ENCODE peak calls at places on chromosomes 16 and 17, in ten cellular contexts. U, C, M, N, W, E, J, V, H and P are unnamed samples. For H3K36me3, the result is how much of the 10 kb centered on the place peaks cover.

GRCh38 chr17:19348806-19349205 is 13.7 kb downstream of the B9D1 start:
- DNase-seq in U (no peak), C (peak), M (no peak), N (peak), W (no peak), E (no peak), J (no peak), V (no peak), H (no peak), P (no peak)

GRCh38 chr17:51590071-51590470 is 329.7 kb downstream of the UTP18 start:
- DNase-seq in U (no peak), C (no peak), M (no peak), N (no peak), W (no peak), E (no peak), J (no peak), V (no peak), H (no peak), P (no peak)

GRCh38 chr17:73932216-73932749 is 271.2 kb upstream of the RPL38 start:
- DNase-seq in U (no peak), C (no peak), M (no peak), N (no peak), W (no peak), E (no peak), J (no peak), V (no peak), H (no peak), P (no peak)

GRCh38 chr17:58083491-58084316 is 485 bp downstream of the DYNLL2 start:
- DNase-seq in U (peak), C (peak), M (peak), N (peak), W (peak), E (peak), J (peak), V (peak), H (peak), P (peak)

GRCh38 chr16:67199011-67199807 is at the start of gene ELMO3:
- DNase-seq in U (no peak), C (no peak), M (no peak), N (no peak), W (no peak), E (peak), J (peak), V (no peak), H (peak), P (no peak)

GRCh38 chr17:7557825-7558543 is 566 bp upstream of the TNFSF13 start:
- DNase-seq in U (no peak), C (peak), M (peak), N (peak), W (peak), E (peak), J (peak), V (no peak), H (no peak), P (peak)

GRCh38 chr17:45320931-45321461 is 4.2 kb upstream of the MAP3K14 start:
- DNase-seq in U (peak), C (no peak), M (no peak), N (no peak), W (no peak), E (no peak), J (peak), V (no peak), H (peak), P (no peak)

GRCh38 chr16:1493746-1494094 is 560 bp downstream of the TELO2 start:
- DNase-seq in U (no peak), C (no peak), M (peak), N (peak), W (no peak), E (peak), J (no peak), V (peak), H (no peak), P (no peak)

GRCh38 chr17:54992797-54993639 is 24.5 kb downstream of the STXBP4 start:
- DNase-seq in U (no peak), C (no peak), M (peak), N (no peak), W (no peak), E (peak), J (no peak), V (peak), H (peak), P (peak)

GRCh38 chr17:49694847-49695697 is 12.7 kb downstream of the SLC35B1 start:
- DNase-seq in U (no peak), C (peak), M (peak), N (no peak), W (no peak), E (peak), J (no peak), V (peak), H (peak), P (peak)

GRCh38 chr17:48970224-48970623 is 1.8 kb upstream of the GIP start:
- DNase-seq in U (no peak), C (no peak), M (no peak), N (no peak), W (no peak), E (no peak), J (no peak), V (no peak), H (peak), P (no peak)

GRCh38 chr17:39527220-39527813 is 66.0 kb downstream of the CDK12 start:
- DNase-seq in U (peak), C (no peak), M (peak), N (no peak), W (no peak), E (peak), J (no peak), V (peak), H (peak), P (no peak)

GRCh38 chr16:24610421-24610765 is 71.0 kb downstream of the RBBP6 start:
- DNase-seq in U (no peak), C (no peak), M (no peak), N (no peak), W (peak), E (peak), J (peak), V (no peak), H (no peak), P (peak)

GRCh38 chr16:75640598-75640997 is 6.9 kb downstream of the KARS1 start:
- DNase-seq in U (no peak), C (no peak), M (no peak), N (no peak), W (no peak), E (no peak), J (no peak), V (no peak), H (no peak), P (no peak)

GRCh38 chr17:8884336-8884990 is 17.0 kb upstream of the PIK3R6 start:
- DNase-seq in U (no peak), C (no peak), M (no peak), N (no peak), W (no peak), E (no peak), J (no peak), V (no peak), H (no peak), P (no peak)
- H3K27ac ChIP-seq in U (no peak), C (no peak), M (no peak), N (no peak), W (no peak), E (no peak), J (no peak), V (peak), H (no peak), P (no peak)

GRCh38 chr16:86410529-86410928 is 99.8 kb upstream of the FOXF1 start:
- DNase-seq in U (no peak), C (no peak), M (no peak), N (no peak), W (no peak), E (no peak), J (no peak), V (no peak), H (no peak), P (no peak)

GRCh38 chr16:86410076-86410475 is 100.3 kb upstream of the FOXF1 start:
- DNase-seq in U (no peak), C (no peak), M (no peak), N (no peak), W (no peak), E (no peak), J (no peak), V (no peak), H (no peak), P (no peak)

GRCh38 chr16:86408685-86409084 is 101.6 kb upstream of the FOXF1 start:
- DNase-seq in U (no peak), C (no peak), M (no peak), N (no peak), W (no peak), E (no peak), J (no peak), V (no peak), H (no peak), P (no peak)

GRCh38 chr16:86414991-86415740 is 95.2 kb upstream of the FOXF1 start:
- DNase-seq in U (no peak), C (peak), M (no peak), N (no peak), W (peak), E (no peak), J (no peak), V (no peak), H (no peak), P (no peak)

GRCh38 chr16:86411878-86412277 is 98.4 kb upstream of the FOXF1 start:
- DNase-seq in U (no peak), C (no peak), M (no peak), N (no peak), W (no peak), E (no peak), J (no peak), V (no peak), H (no peak), P (no peak)
- H3K36me3 ChIP-seq in U (under half), C (under half), M (under half), N (under half), W (under half), E (under half), J (under half), V (under half), H (under half), P (under half)

GRCh38 chr17:82832411-82832810 is 7.4 kb downstream of the ZNF750 start:
- DNase-seq in U (no peak), C (no peak), M (no peak), N (no peak), W (no peak), E (no peak), J (peak), V (no peak), H (no peak), P (no peak)
- H3K27ac ChIP-seq in U (no peak), C (no peak), M (no peak), N (no peak), W (peak), E (no peak), J (no peak), V (no peak), H (no peak), P (peak)

DNA sequence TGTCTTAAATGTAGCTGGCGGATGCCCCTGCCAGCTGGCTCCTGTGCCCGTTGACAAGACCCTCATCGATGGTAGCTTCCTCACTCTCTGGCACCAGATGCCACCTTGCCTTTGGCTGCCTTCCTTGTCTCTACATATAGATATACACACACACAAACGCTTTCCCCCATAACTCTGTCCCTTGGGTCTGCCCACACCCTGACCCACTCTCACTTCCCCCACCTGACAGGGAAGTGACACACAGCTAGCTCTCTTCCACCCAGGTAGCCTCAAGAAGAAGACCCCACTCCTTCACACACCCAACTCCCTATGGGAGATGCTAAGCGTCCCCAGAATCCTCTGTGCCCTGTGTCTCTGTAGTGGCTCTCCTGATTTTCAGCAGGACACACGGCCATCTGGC is 25.6 kb downstream of the JUP start:
- DNase-seq in U (no peak), C (no peak), M (no peak), N (no peak), W (no peak), E (no peak), J (no peak), V (no peak), H (no peak), P (no peak)
- H3K36me3 ChIP-seq in U (half or more), C (under half), M (half or more), N (half or more), W (half or more), E (under half), J (half or more), V (under half), H (half or more), P (half or more)

GRCh38 chr17:81354944-81355327 is 40.3 kb upstream of the BAHCC1 start:
- DNase-seq in U (no peak), C (no peak), M (no peak), N (no peak), W (no peak), E (no peak), J (no peak), V (no peak), H (peak), P (no peak)
- H3K27ac ChIP-seq in U (no peak), C (no peak), M (no peak), N (no peak), W (no peak), E (no peak), J (no peak), V (no peak), H (no peak), P (no peak)

DNA sequence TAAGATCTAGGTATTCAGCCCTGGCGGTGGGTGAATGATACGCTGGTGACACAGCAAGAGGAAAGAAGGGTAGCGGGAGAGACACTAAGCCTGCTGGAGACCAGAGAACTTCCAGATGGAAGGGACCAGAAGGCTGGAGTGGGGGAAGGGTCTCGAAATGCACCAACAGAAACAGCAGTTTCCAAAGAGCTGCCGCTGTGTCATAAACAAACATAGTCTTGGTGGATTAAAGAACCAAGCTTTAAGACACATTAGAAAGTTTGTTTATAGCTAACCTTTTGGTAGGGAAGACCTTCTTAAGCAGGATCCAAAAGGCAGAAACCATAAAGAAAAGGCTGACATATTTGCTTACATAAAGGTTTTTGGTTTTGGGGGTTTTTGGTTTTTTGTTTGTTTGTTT is 20.9 kb downstream of the TRPV3 start:
- DNase-seq in U (no peak), C (no peak), M (no peak), N (no peak), W (no peak), E (no peak), J (peak), V (no peak), H (no peak), P (no peak)
- H3K36me3 ChIP-seq in U (under half), C (under half), M (under half), N (under half), W (under half), E (under half), J (under half), V (under half), H (under half), P (under half)

DNA sequence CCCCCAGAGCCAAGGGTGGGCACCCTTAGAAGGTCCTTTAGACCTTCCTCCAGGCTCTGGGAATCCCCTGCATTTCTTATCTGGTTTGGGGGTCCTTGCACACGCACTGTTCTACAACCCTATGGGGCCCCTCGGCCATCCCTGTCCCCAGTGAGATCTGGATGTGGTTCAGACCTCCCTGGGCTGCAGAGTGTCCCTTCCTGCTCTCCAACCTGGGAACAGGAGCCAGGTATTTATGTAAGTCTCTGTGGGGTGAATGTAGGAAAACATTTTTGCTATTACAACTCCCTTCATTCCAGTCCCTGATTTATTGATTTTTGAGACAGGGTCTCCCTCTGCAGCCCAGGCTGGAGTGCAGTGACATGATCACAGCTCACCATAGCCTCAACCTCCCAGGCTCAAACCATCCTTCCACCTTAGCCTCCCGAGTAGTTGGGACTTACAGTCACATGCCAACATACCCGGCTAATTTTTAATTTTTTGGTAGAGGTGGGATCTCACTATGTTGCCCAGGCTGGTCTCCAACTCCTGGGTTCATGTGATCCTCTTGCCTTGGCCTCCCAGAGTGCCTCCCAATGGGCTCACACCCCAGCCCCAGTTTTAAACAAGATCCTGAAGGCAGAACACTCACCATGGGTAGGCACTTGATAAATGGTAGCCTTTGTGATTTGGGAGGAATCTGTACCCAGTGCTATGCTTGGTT is 61.6 kb downstream of the RAI1 start:
- DNase-seq in U (no peak), C (no peak), M (no peak), N (no peak), W (no peak), E (no peak), J (no peak), V (no peak), H (no peak), P (no peak)
- H3K27ac ChIP-seq in U (no peak), C (no peak), M (no peak), N (no peak), W (no peak), E (no peak), J (no peak), V (no peak), H (no peak), P (no peak)

DNA sequence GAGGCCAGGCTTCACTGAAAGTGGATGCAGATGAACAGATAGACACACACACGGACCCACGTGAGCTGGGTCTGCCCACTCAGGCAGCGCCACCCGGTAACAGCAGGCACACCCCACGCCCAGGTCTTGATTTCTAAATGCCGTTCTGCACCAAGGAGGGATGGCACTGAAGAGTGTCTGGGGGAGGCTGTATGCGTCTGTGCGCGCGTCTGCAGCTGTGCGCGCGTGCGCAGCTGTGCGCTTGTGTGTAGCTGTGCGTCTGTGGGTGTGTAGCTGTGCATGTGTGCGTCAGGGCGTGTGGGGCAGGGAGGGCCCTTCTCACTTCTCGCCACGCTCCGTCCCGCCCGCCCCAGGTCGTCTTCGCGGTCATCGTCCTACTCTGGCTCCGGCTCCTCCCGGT is 15.5 kb upstream of the IL17C start:
- DNase-seq in U (no peak), C (no peak), M (no peak), N (no peak), W (no peak), E (no peak), J (no peak), V (no peak), H (no peak), P (no peak)
- H3K36me3 ChIP-seq in U (under half), C (under half), M (half or more), N (under half), W (half or more), E (under half), J (under half), V (under half), H (half or more), P (half or more)

DNA sequence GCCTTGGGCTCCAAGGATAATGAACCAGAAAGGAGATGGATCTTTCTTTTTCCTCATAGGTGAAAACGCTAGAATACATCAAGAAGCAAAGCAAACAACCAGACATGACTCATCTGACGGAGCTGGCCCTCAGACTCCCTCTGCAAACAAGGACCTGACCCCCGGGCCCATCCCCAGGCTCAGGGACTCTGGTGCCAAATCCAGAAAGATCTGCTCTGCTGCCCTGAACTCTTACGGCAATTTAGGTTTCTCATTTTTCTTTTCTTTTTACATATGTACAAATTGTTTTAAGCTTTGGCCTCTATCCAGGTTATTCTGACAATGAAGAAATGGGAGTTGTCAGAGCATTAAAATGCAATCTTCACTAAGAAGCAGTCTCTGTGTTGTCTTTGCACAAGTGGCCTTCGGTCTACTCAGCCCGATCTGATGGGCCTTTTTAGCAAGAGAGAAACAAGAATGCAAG is 17.7 kb downstream of the KNOP1 start:
- DNase-seq in U (peak), C (peak), M (no peak), N (peak), W (no peak), E (no peak), J (no peak), V (no peak), H (no peak), P (no peak)
- H3K27ac ChIP-seq in U (peak), C (no peak), M (no peak), N (peak), W (peak), E (no peak), J (peak), V (no peak), H (no peak), P (peak)